ENCODE peak calls at places on chromosomes 13 and 19, in six cellular contexts. D, I, B, W, T and S are unnamed samples.

GRCh38 chr13:39379667-39380655 is 223.0 kb downstream of the LHFPL6 start:
- DNase-seq in B (no peak), T (no peak), I (no peak), W (no peak), D (no peak), S (no peak)

GRCh38 chr19:45153339-45154063 is 7.3 kb downstream of the NKPD1 start:
- DNase-seq in I (peak), T (peak), B (peak), W (peak), D (no peak), S (peak)

GRCh38 chr13:24151864-24152263 is 8.7 kb upstream of the SPATA13 start:
- DNase-seq in B (no peak), I (no peak), D (no peak), W (no peak), T (no peak), S (no peak)

GRCh38 chr19:55373993-55374757 is 2.5 kb upstream of the TMEM190 start:
- DNase-seq in W (peak), D (no peak), T (no peak), B (peak), I (peak), S (no peak)

GRCh38 chr19:17766543-17767131 is 15.4 kb downstream of the FCHO1 start:
- DNase-seq in W (peak), B (peak), D (peak), T (peak), I (no peak), S (peak)

GRCh38 chr19:29457413-29457812 is 68.4 kb upstream of the VSTM2B start:
- DNase-seq in I (no peak), D (no peak), T (no peak), W (no peak), B (no peak), S (no peak)

GRCh38 chr13:80598189-80598588 is 257.3 kb upstream of the SPRY2 start:
- DNase-seq in T (no peak), W (no peak), B (no peak), I (no peak), D (no peak), S (no peak)

GRCh38 chr19:55437410-55437809 is 5.7 kb downstream of the SHISA7 start:
- DNase-seq in T (peak), D (peak), B (peak), W (peak), I (no peak), S (peak)

GRCh38 chr19:31258211-31259052 is 90.8 kb downstream of the TSHZ3 start:
- DNase-seq in I (peak), T (no peak), B (no peak), W (no peak), D (no peak), S (peak)

GRCh38 chr19:31256601-31256990 is 92.6 kb downstream of the TSHZ3 start:
- DNase-seq in B (no peak), D (no peak), I (no peak), T (no peak), W (no peak), S (no peak)

GRCh38 chr19:31257426-31258130 is 91.7 kb downstream of the TSHZ3 start:
- DNase-seq in W (no peak), I (peak), B (no peak), D (no peak), T (no peak), S (no peak)

GRCh38 chr19:31255863-31256600 is 93.2 kb downstream of the TSHZ3 start:
- DNase-seq in T (no peak), B (no peak), D (no peak), I (no peak), W (no peak), S (no peak)

GRCh38 chr19:31257025-31257424 is 92.2 kb downstream of the TSHZ3 start:
- DNase-seq in D (no peak), T (no peak), W (no peak), B (no peak), I (no peak), S (no peak)
- H2AFZ ChIP-seq in D (no peak), T (no peak), W (no peak), B (no peak), I (no peak), S (no peak)

DNA sequence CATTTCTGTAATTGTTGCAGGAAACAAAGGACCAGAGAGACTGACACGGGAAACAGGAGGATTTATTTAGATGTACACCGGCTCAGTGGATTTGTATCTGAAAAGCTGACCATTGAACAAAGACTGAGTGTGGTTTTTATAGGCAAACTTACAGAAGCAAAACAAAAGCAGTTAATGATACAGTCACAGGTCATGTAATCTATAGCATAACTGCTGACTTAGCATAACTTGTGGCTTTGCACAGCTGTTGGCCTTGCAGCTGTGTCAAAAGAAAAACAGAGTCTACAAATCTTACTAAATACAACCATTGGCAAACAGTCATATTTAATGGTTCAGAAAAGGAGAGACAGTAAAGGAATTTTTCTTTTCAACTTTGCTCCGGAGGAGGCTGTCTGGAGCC is 2.3 kb upstream of the ILF3 start:
- DNase-seq in B (peak), D (no peak), W (no peak), I (no peak), T (no peak), S (no peak)
- H3K4me2 ChIP-seq in B (no peak), D (peak), W (no peak), I (no peak), T (no peak), S (no peak)

DNA sequence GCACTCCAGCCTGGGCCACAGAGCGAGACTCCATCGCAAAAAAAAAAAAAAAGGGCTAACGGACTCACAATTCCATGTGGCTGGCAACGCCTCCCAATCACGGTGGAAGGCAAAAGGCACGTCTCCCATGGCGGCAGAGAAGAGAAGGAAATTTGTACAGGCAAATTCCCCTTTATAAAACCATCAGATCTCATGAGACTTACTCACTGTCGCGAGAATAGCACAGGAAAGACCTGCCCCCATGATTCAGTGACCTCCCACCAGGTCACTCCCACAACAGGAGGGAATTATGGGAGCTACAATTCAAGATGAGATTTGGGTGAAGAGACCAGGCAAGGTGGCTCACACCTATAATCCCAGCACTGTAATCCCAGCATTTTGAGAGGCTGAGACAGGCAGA is 18.7 kb upstream of the NMRK2 start:
- DNase-seq in B (no peak), T (no peak), I (no peak), W (no peak), D (no peak), S (no peak)
- H2AFZ ChIP-seq in B (no peak), T (no peak), I (no peak), W (no peak), D (no peak), S (no peak)

GRCh38 chr13:113022391-113023216 is 53.6 kb downstream of the MCF2L start:
- DNase-seq in W (peak), I (no peak), T (peak), B (no peak), D (no peak), S (peak)
- H3K4me2 ChIP-seq in W (peak), I (no peak), T (no peak), B (no peak), D (no peak), S (peak)

GRCh38 chr13:26679945-26680516 is 80.6 kb downstream of the GPR12 start:
- DNase-seq in T (peak), D (no peak), I (no peak), B (peak), W (peak), S (peak)
- H2AFZ ChIP-seq in T (no peak), D (no peak), I (no peak), B (no peak), W (no peak), S (no peak)

DNA sequence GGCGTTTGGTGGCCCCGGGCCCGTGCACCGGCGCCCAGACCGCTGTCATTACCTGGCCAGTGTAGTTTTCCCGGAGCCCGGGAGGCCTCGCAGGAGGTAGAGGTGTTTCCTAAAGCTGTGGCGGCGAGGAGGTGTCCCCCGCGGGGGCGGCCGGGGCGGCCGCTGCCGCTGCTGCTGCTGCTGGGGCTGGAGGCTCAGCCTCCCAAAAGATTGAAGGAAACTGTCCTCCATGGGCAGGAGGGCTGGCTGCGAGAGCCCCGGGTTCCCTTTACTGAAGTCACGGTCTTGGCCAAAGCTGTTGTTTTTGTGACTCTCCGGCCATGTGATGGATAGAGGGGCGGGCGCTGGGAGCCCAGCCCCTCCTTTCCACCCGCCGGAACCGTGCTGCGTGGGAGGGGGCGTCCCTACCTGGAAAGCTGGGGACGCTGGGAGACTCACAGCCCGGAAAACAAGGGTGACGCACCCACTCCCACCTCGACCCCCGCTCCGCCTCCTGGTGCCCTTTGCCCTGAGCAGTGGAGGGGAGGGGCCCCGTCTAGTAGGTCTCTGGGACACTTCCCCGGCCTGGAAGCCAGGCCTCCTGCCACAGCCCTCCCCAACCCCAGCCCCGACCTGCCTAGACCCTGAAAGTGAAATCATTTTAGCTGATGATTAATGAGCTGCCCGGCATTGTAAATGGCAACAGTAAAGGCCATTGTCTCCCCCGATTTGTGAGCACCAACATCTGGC is at the start of gene N4BP2L1:
- DNase-seq in B (peak), T (peak), I (peak), W (peak), D (peak), S (peak)
- H3K4me2 ChIP-seq in B (peak), T (peak), I (peak), W (peak), D (peak), S (peak)

GRCh38 chr19:12821761-12822160 is 12.6 kb downstream of the RTBDN start:
- DNase-seq in B (no peak), W (no peak), I (no peak), D (peak), T (no peak), S (no peak)

GRCh38 chr19:12828494-12828893 is 5.9 kb downstream of the RTBDN start:
- DNase-seq in W (peak), B (peak), I (peak), D (peak), T (peak), S (peak)

GRCh38 chr19:12825259-12826131 is 8.9 kb downstream of the RTBDN start:
- DNase-seq in T (peak), I (peak), D (peak), B (no peak), W (peak), S (peak)
- H2AFZ ChIP-seq in T (no peak), I (no peak), D (peak), B (no peak), W (peak), S (peak)

DNA sequence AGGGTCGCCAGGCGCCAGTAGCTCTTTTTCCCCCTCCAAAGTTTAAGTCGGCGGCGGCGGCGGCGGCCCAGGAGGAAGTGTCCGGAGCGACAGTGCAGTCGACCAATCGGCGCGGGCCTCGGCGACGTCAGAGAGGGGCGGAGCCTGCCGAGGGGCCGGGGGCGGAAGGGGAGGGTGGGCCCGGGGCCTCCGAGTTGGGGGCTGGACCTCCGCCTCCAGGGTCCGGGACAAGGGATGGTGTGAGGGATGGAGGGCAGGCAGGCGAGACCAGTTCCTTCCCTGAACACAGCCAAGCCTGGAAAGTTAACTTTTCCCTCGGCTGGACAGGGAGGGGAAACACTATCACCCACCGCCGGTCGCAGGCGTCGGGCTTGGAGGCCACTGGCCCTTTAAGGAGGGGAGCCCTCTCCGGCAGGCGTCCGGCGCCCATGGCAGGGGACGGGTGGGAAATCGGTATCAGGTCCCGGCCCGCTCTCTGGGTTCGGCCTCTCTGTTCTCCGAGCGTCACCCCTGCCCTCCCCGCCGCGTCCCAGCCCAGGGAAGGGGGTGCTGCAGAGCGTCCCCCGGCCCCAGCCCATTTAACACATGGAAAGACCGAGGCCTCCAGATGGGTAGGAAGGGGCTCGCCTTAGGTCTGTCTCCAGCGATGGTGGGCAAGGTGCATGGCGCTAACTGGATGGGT is at the start of gene PRKD2:
- DNase-seq in I (peak), B (peak), W (peak), D (peak), T (peak), S (peak)
- H3K4me2 ChIP-seq in I (peak), B (peak), W (peak), D (peak), T (peak), S (peak)

DNA sequence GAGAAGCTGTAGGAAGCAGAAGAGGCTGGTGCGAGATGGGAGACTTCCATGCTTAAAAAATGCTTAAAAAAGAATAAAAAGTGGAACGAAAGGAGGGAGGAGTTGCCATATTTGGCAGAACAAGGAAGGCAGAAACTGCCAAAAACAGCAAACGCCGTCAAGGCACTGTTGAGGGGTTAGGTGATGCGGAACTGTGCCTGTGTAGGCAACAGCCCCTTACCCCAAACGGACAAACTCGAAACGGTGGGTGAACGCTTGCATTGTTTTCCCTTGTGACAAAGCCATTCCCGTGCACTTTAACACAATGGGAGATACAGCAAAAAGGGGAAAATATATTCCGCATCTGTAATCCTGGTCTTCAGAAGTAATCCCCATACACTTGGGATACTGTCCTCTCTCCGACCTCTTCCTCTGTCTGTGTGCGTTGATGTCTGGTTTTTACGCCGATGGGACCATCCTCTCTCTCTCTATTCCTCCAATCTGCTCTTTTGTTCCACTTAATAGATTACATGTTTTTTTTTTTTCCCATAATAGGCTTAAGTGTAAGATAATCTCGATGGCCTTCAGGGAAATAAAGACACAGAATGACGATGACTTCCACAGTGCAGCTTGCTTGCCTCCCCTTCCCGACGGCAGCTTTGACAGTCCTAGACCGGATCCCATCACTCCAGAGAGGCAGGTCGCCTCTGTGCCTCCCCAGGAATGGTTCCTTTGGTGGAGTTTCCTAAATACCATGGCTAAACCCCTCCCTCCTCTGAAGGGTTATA is 132.7 kb upstream of the RNF113B start:
- DNase-seq in B (no peak), D (no peak), W (no peak), I (no peak), T (no peak), S (no peak)
- H2AFZ ChIP-seq in B (no peak), D (no peak), W (no peak), I (no peak), T (no peak), S (no peak)

GRCh38 chr13:42808572-42808971 is 27.2 kb downstream of the FAM216B start:
- DNase-seq in W (no peak), B (no peak), D (peak), T (no peak), I (no peak), S (no peak)

GRCh38 chr13:42807866-42808265 is 26.5 kb downstream of the FAM216B start:
- DNase-seq in I (no peak), B (peak), T (no peak), W (no peak), D (peak), S (no peak)

GRCh38 chr13:42804244-42804868 is 23.0 kb downstream of the FAM216B start:
- DNase-seq in W (no peak), I (no peak), T (no peak), B (no peak), D (no peak), S (no peak)

GRCh38 chr13:42807236-42807635 is 25.9 kb downstream of the FAM216B start:
- DNase-seq in I (no peak), D (peak), T (no peak), W (no peak), B (no peak), S (no peak)

GRCh38 chr13:42803563-42804212 is 22.3 kb downstream of the FAM216B start:
- DNase-seq in T (no peak), B (peak), I (no peak), D (no peak), W (no peak), S (no peak)
- H3K4me2 ChIP-seq in T (no peak), B (no peak), I (no peak), D (no peak), W (no peak), S (no peak)